ENCODE peak calls at places on chromosomes 12 and 14, in nine cellular contexts. E is psoas muscle; Y is cardiac muscle cell; W is T-helper 2 cell; M is HCT116; F is Calu3; Q is activated effector memory CD4-positive, alpha-beta T cell treated with Interleukin-2 at 50 U/mL for 16 hours; T is activated CD8-positive, alpha-beta memory T cell treated with anti-CD3 and anti-CD28 coated beads for 48 hours; C is stimulated activated CD4-positive, alpha-beta T cell treated with anti-CD3 and anti-CD28 coated beads, Interleukin-4, amount 100 ng/mL, for 48 hours. B is an unnamed sample.

GRCh38 chr12:127271776-127272175 is 995.2 kb upstream of the TMEM132C start:
- DNase-seq in T (no peak), W (no peak), C (no peak), Y (no peak), M (no peak), F (no peak), E (no peak), Q (no peak), B (no peak)

GRCh38 chr12:39619316-39619659 is 315 bp downstream of the ABCD2 start:
- DNase-seq in W (peak), M (no peak), T (no peak), Q (peak), F (no peak), Y (peak), E (no peak), C (no peak), B (no peak)

GRCh38 chr14:104238424-104239184 is 100.2 kb downstream of the KIF26A start:
- DNase-seq in Y (no peak), E (no peak), Q (no peak), M (no peak), T (no peak), W (no peak), F (no peak), C (no peak), B (peak)

GRCh38 chr12:53798575-53798974 is 46.8 kb upstream of the CISTR start:
- DNase-seq in W (no peak), F (peak), E (no peak), C (no peak), Q (no peak), M (peak), Y (peak), T (no peak), B (no peak)

GRCh38 chr14:92173668-92174067 is 51.9 kb downstream of the CPSF2 start:
- DNase-seq in Y (no peak), F (no peak), T (no peak), E (no peak), M (no peak), Q (no peak), W (no peak), C (no peak), B (no peak)

GRCh38 chr14:23056257-23056955 is 914 bp downstream of the CDH24 start:
- DNase-seq in E (peak), C (peak), Y (peak), W (peak), M (peak), F (peak), Q (peak), T (peak), B (peak)

GRCh38 chr12:122399592-122400373 is 22.7 kb downstream of the CLIP1 start:
- DNase-seq in E (peak), F (peak), Q (peak), M (peak), C (peak), T (no peak), Y (peak), W (peak), B (peak)

GRCh38 chr12:49887536-49888401 is 15.9 kb downstream of the FAIM2 start:
- DNase-seq in C (no peak), M (no peak), Y (no peak), W (no peak), Q (no peak), T (no peak), F (no peak), E (no peak), B (no peak)

GRCh38 chr14:42299692-42300091 is 693.0 kb downstream of the LRFN5 start:
- DNase-seq in E (no peak), C (no peak), T (no peak), W (no peak), M (no peak), Q (no peak), F (no peak), Y (no peak), B (no peak)

GRCh38 chr12:82415402-82415801 is 57.1 kb downstream of the METTL25 start:
- DNase-seq in T (no peak), M (no peak), Q (no peak), F (peak), Y (no peak), E (no peak), C (no peak), W (no peak), B (no peak)

GRCh38 chr12:125148316-125148715 is 83.1 kb downstream of the AACS start:
- DNase-seq in C (no peak), M (no peak), W (no peak), Y (no peak), E (no peak), Q (no peak), F (no peak), T (no peak), B (no peak)

GRCh38 chr12:110109037-110109836 is 14.9 kb upstream of the IFT81 start:
- DNase-seq in Y (peak), Q (no peak), T (no peak), W (no peak), M (no peak), C (no peak), E (peak), F (peak), B (no peak)

GRCh38 chr12:103882861-103883596 is 42.0 kb upstream of the NT5DC3 start:
- DNase-seq in Y (peak), Q (no peak), T (no peak), E (no peak), F (no peak), W (peak), M (no peak), C (no peak), B (no peak)

GRCh38 chr12:88391556-88391955 is 188.7 kb downstream of the KITLG start:
- DNase-seq in W (peak), F (no peak), Y (peak), Q (no peak), E (no peak), T (no peak), C (no peak), M (peak), B (no peak)

GRCh38 chr12:11763760-11764520 is 114.5 kb downstream of the ETV6 start:
- DNase-seq in C (no peak), Q (no peak), Y (peak), W (no peak), M (no peak), T (no peak), F (no peak), E (no peak), B (no peak)

GRCh38 chr12:6942331-6942665 is 1.3 kb upstream of the RNU7-1 start:
- DNase-seq in M (no peak), Y (no peak), F (no peak), C (no peak), T (no peak), E (peak), Q (no peak), W (no peak), B (no peak)

GRCh38 chr12:93518725-93519124 is 51.4 kb downstream of the MRPL42 start:
- DNase-seq in E (no peak), M (no peak), C (no peak), W (no peak), Q (no peak), T (no peak), Y (peak), F (no peak), B (no peak)

GRCh38 chr12:91091916-91092715 is 19.2 kb downstream of the LUM start:
- DNase-seq in W (peak), F (no peak), E (no peak), M (no peak), Q (no peak), C (no peak), Y (no peak), T (no peak), B (no peak)

GRCh38 chr14:105632010-105632409 is 105.6 kb downstream of the TMEM121 start:
- DNase-seq in Q (no peak), F (no peak), W (no peak), C (no peak), T (no peak), Y (no peak), E (no peak), M (no peak), B (no peak)

GRCh38 chr14:51738754-51739153 is 87.0 kb downstream of the FRMD6 start:
- DNase-seq in C (no peak), F (peak), T (no peak), M (peak), E (no peak), W (no peak), Q (no peak), Y (no peak), B (no peak)